ENCODE peak calls at places on chromosomes 3 and 15, in ten cellular contexts. P is HFF-Myc, U is fibroblast of the aortic adventitia, A is dorsolateral prefrontal cortex, X is GM13976, I is fibroblast of villous mesenchyme, Y is GM06990, Q is heart right ventricle, J is fibroblast of pulmonary artery, R is RWPE1. H is an unnamed sample.
A peak's percentile ranks its signal among the peaks of the same experiment; 100 is the strongest.

GRCh38 chr3:10758304-10759037 is 57.6 kb upstream of the SLC6A11 start:
- DNase-seq in P (peak; percentile 32), U (peak; percentile 76), A (peak; percentile 73), X (peak; percentile 77), I (peak; percentile 63), Y (no peak), Q (peak; percentile 22), J (peak; percentile 78), R (peak; percentile 76), H (peak; percentile 50)

GRCh38 chr15:72199721-72200212 is 2.2 kb upstream of the GRAMD2A start:
- DNase-seq in P (peak; percentile 39), U (peak; percentile 80), A (peak; percentile 77), X (peak; percentile 82), I (peak; percentile 77), Y (peak; percentile 38), Q (peak; percentile 82), J (peak; percentile 80), R (peak; percentile 74), H (peak; percentile 82)

GRCh38 chr3:132342183-132342582 is 25.0 kb downstream of the ACP3 start:
- DNase-seq in P (no peak), U (no peak), A (no peak), X (no peak), I (peak; percentile 25), Y (no peak), Q (no peak), J (peak; percentile 32), R (no peak), H (no peak)

GRCh38 chr15:98421419-98422085 is 226.8 kb upstream of the IGF1R start:
- DNase-seq in P (no peak), U (peak; percentile 20), A (peak; percentile 66), X (peak; percentile 85), I (peak; percentile 23), Y (peak; percentile 44), Q (peak; percentile 53), J (peak; percentile 39), R (peak; percentile 79), H (peak; percentile 68)

GRCh38 chr3:115359507-115359906 is 212.4 kb upstream of the ZBTB20 start:
- DNase-seq in P (no peak), U (peak; percentile 42), A (no peak), X (peak; percentile 8), I (peak; percentile 24), Y (peak; percentile 13), Q (no peak), J (peak; percentile 30), R (no peak), H (no peak)

GRCh38 chr3:58471025-58471887 is 20.6 kb upstream of the KCTD6 start:
- DNase-seq in P (peak; percentile 79), U (peak; percentile 85), A (no peak), X (peak; percentile 56), I (peak; percentile 96), Y (no peak), Q (no peak), J (peak; percentile 79), R (peak; percentile 93), H (peak; percentile 74)

GRCh38 chr3:19798324-19798723 is 135.7 kb downstream of the EFHB start:
- DNase-seq in P (no peak), U (no peak), A (no peak), X (no peak), I (no peak), Y (no peak), Q (no peak), J (no peak), R (no peak), H (no peak)

GRCh38 chr3:16842710-16843270 is 42.0 kb upstream of the PLCL2 start:
- DNase-seq in P (no peak), U (no peak), A (no peak), X (no peak), I (no peak), Y (no peak), Q (no peak), J (no peak), R (no peak), H (peak; percentile 37)

GRCh38 chr3:12815078-12815477 is 18.6 kb downstream of the CAND2 start:
- DNase-seq in P (no peak), U (no peak), A (no peak), X (no peak), I (no peak), Y (no peak), Q (no peak), J (no peak), R (no peak), H (no peak)

GRCh38 chr3:47399531-47400270 is 18.9 kb downstream of the PTPN23 start:
- DNase-seq in P (no peak), U (no peak), A (no peak), X (no peak), I (peak; percentile 71), Y (no peak), Q (no peak), J (no peak), R (no peak), H (no peak)

GRCh38 chr15:59561547-59561946 is 50.0 kb upstream of the GCNT3 start:
- DNase-seq in P (no peak), U (no peak), A (no peak), X (no peak), I (no peak), Y (no peak), Q (no peak), J (no peak), R (no peak), H (no peak)

GRCh38 chr15:84648539-84648938 is 5.5 kb downstream of the WDR73 start:
- DNase-seq in P (no peak), U (no peak), A (no peak), X (no peak), I (no peak), Y (no peak), Q (peak; percentile 56), J (no peak), R (no peak), H (no peak)

GRCh38 chr3:23254287-23254686 is 51.2 kb downstream of the UBE2E2 start:
- DNase-seq in P (no peak), U (no peak), A (no peak), X (no peak), I (no peak), Y (no peak), Q (no peak), J (no peak), R (no peak), H (no peak)

GRCh38 chr3:169760479-169760878 is 4.4 kb downstream of the TERC start:
- DNase-seq in P (peak; percentile 35), U (peak; percentile 54), A (no peak), X (no peak), I (peak; percentile 76), Y (no peak), Q (no peak), J (peak; percentile 67), R (no peak), H (peak; percentile 22)

GRCh38 chr3:129463736-129464135 is 23.7 kb downstream of the IFT122 start:
- DNase-seq in P (no peak), U (no peak), A (no peak), X (no peak), I (no peak), Y (no peak), Q (no peak), J (no peak), R (no peak), H (no peak)

DNA sequence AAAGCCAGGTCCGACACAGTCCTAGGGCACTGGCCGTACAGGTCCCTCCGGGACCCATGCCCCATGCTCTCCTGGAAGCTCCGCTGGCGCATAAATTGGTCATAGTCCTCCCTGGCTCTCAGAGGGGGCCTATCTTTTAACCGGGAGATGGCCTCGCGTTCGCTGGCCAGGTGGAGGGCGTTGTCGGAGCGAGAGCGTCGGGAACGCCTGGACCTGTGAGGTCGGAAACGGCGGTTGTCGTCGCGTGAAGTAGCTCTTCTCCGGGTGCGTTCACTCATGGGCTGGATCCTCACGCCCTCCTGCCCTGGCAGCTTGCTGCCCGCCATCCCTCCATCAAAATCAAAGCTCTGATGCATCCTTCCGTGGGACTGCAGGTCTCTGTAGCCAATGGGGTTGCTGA is 76.0 kb upstream of the PSMD6 start:
- DNase-seq in P (no peak), U (no peak), A (no peak), X (no peak), I (no peak), Y (no peak), Q (no peak), J (no peak), R (no peak), H (no peak)
- TF ChIP-seq CTCF in P (no peak), U (no peak), A (no peak), X (no peak), I (no peak), Y (no peak), Q (no peak), J (no peak), R (no peak), H (no peak)

GRCh38 chr3:126112531-126113237 is 28.8 kb upstream of the SLC41A3 start:
- DNase-seq in P (no peak), U (no peak), A (no peak), X (no peak), I (no peak), Y (no peak), Q (no peak), J (no peak), R (no peak), H (no peak)

GRCh38 chr3:126114406-126115386 is 30.8 kb upstream of the SLC41A3 start:
- DNase-seq in P (no peak), U (no peak), A (no peak), X (no peak), I (no peak), Y (no peak), Q (no peak), J (no peak), R (no peak), H (no peak)

GRCh38 chr3:126111566-126112475 is 27.9 kb upstream of the SLC41A3 start:
- DNase-seq in P (no peak), U (no peak), A (no peak), X (no peak), I (no peak), Y (no peak), Q (no peak), J (no peak), R (no peak), H (no peak)

GRCh38 chr3:126113238-126113555 is 29.3 kb upstream of the SLC41A3 start:
- DNase-seq in P (no peak), U (no peak), A (no peak), X (no peak), I (no peak), Y (no peak), Q (no peak), J (no peak), R (no peak), H (no peak)

GRCh38 chr3:126113733-126114132 is 29.8 kb upstream of the SLC41A3 start:
- DNase-seq in P (no peak), U (no peak), A (no peak), X (no peak), I (no peak), Y (no peak), Q (no peak), J (no peak), R (no peak), H (peak; percentile 23)
- TF ChIP-seq CTCF in P (peak; percentile 34), U (peak; percentile 44), A (no peak), X (no peak), I (peak; percentile 43), Y (peak; percentile 51), Q (peak; percentile 20), J (peak; percentile 31), R (no peak), H (peak; percentile 21)

GRCh38 chr15:62250176-62250575 is 85.1 kb upstream of the C2CD4B start:
- DNase-seq in P (no peak), U (no peak), A (no peak), X (no peak), I (no peak), Y (no peak), Q (no peak), J (no peak), R (no peak), H (no peak)
- TF ChIP-seq CTCF in P (no peak), U (no peak), A (no peak), X (no peak), I (no peak), Y (no peak), Q (no peak), J (no peak), R (no peak), H (no peak)

GRCh38 chr3:165256554-165256953 is 60.4 kb upstream of the SLITRK3 start:
- DNase-seq in P (no peak), U (peak; percentile 8), A (no peak), X (no peak), I (no peak), Y (no peak), Q (no peak), J (no peak), R (no peak), H (no peak)
- TF ChIP-seq CTCF in P (no peak), U (peak; percentile 20), A (peak; percentile 32), X (no peak), I (no peak), Y (no peak), Q (no peak), J (no peak), R (no peak), H (no peak)

H was measured in activated CD8-positive, alpha-beta T cell treated with anti-CD3 and anti-CD28 coated beads for 36 hours.